ENCODE peak calls at places on chromosomes 7 and 10, in nine cellular contexts. F, V, L, X, B, H, S, N and D are unnamed samples.
A peak's percentile ranks its signal among the peaks of the same experiment; 100 is the strongest.

GRCh38 chr7:115276791-115277190 is 354.9 kb downstream of the MDFIC start:
- DNase-seq in H (no peak), L (no peak), X (no peak), B (no peak), V (no peak), F (no peak), N (no peak), S (peak; percentile 21), D (no peak)

GRCh38 chr7:138204285-138204988 is 128.2 kb downstream of the AKR1D1 start:
- DNase-seq in B (peak; percentile 14), S (no peak), V (no peak), X (no peak), F (no peak), L (no peak), N (no peak), H (no peak), D (no peak)

GRCh38 chr10:62632071-62632809 is 172.3 kb upstream of the ADO start:
- DNase-seq in S (peak; percentile 74), B (no peak), F (peak; percentile 32), H (no peak), L (no peak), X (peak; percentile 77), N (peak; percentile 54), V (no peak), D (peak; percentile 53)

GRCh38 chr7:83807770-83808169 is 158.8 kb upstream of the SEMA3E start:
- DNase-seq in B (no peak), S (no peak), N (no peak), F (no peak), L (no peak), V (no peak), H (no peak), X (no peak), D (no peak)

GRCh38 chr7:144386741-144387140 is 16.8 kb downstream of the NOBOX start:
- DNase-seq in S (no peak), H (no peak), X (no peak), V (no peak), N (no peak), B (no peak), L (peak; percentile 8), F (no peak), D (no peak)

GRCh38 chr10:97494863-97495506 is 3.2 kb downstream of the MMS19 start:
- DNase-seq in X (no peak), H (no peak), B (no peak), F (no peak), L (no peak), S (no peak), N (no peak), V (no peak), D (no peak)

GRCh38 chr10:131829156-131829930 is 71.5 kb upstream of the PPP2R2D start:
- DNase-seq in B (no peak), L (no peak), V (no peak), S (no peak), X (no peak), H (no peak), N (no peak), F (no peak), D (no peak)

GRCh38 chr7:32357535-32358277 is 132.5 kb downstream of the LSM5 start:
- DNase-seq in F (no peak), X (no peak), N (no peak), L (no peak), B (no peak), V (peak; percentile 37), S (no peak), H (no peak), D (no peak)

GRCh38 chr7:112193915-112194502 is 12.2 kb downstream of the DOCK4 start:
- DNase-seq in L (no peak), V (no peak), H (no peak), X (no peak), F (no peak), B (no peak), N (no peak), S (no peak), D (no peak)

GRCh38 chr7:149561072-149561471 is 63.5 kb upstream of the ZNF746 start:
- DNase-seq in S (no peak), B (no peak), F (no peak), N (no peak), L (no peak), X (no peak), V (no peak), H (no peak), D (no peak)

GRCh38 chr7:93117852-93118530 is at the start of gene SAMD9:
- DNase-seq in F (peak; percentile 33), N (peak; percentile 46), X (peak; percentile 77), V (peak; percentile 93), H (no peak), B (peak; percentile 62), S (peak; percentile 97), L (peak; percentile 85), D (peak; percentile 59)

GRCh38 chr10:96511044-96511945 is 2.4 kb downstream of the TLL2 start:
- DNase-seq in X (peak; percentile 31), F (no peak), V (peak; percentile 46), H (no peak), S (peak; percentile 27), B (no peak), L (peak; percentile 13), N (peak; percentile 46), D (peak; percentile 44)

GRCh38 chr7:6615853-6616555 is 594 bp downstream of the ZNF853 start:
- DNase-seq in B (peak; percentile 25), H (no peak), V (no peak), L (no peak), F (no peak), N (no peak), X (no peak), S (no peak), D (no peak)

GRCh38 chr10:79084972-79085597 is 16.3 kb downstream of the ZMIZ1 start:
- DNase-seq in L (no peak), X (peak; percentile 77), N (no peak), H (no peak), B (no peak), S (no peak), F (no peak), V (no peak), D (no peak)

GRCh38 chr10:22740180-22740579 is 25.8 kb upstream of the PIP4K2A start:
- DNase-seq in X (no peak), H (no peak), F (no peak), L (no peak), S (peak; percentile 11), N (no peak), B (no peak), V (peak; percentile 19), D (no peak)

GRCh38 chr10:97849101-97849490 is 547 bp upstream of the GOLGA7B start:
- DNase-seq in B (peak; percentile 68), F (no peak), L (no peak), V (no peak), S (no peak), H (no peak), N (no peak), X (no peak), D (no peak)

GRCh38 chr10:77405771-77406241 is 231.8 kb downstream of the KCNMA1 start:
- DNase-seq in S (peak; percentile 93), H (no peak), V (peak; percentile 92), F (no peak), N (peak; percentile 48), L (peak; percentile 77), X (no peak), B (no peak), D (peak; percentile 10)

GRCh38 chr10:133224861-133225366 is 5.1 kb upstream of the UTF1 start:
- DNase-seq in B (no peak), X (no peak), L (no peak), N (no peak), V (no peak), S (no peak), F (no peak), H (no peak), D (no peak)

GRCh38 chr7:48161407-48162125 is 9.7 kb upstream of the ABCA13 start:
- DNase-seq in B (no peak), L (no peak), N (no peak), S (no peak), F (no peak), V (no peak), H (no peak), X (no peak), D (no peak)

GRCh38 chr10:79446451-79447020 is 1.1 kb upstream of the ZCCHC24 start:
- DNase-seq in V (peak; percentile 54), N (no peak), S (no peak), F (peak; percentile 21), L (no peak), H (no peak), B (no peak), X (no peak), D (peak; percentile 22)

GRCh38 chr10:125547010-125547650 is 135.8 kb downstream of the TEX36 start:
- DNase-seq in F (no peak), V (no peak), L (no peak), B (no peak), X (no peak), N (no peak), S (no peak), H (no peak), D (no peak)

GRCh38 chr7:157674715-157675426 is 338.1 kb downstream of the DNAJB6 start:
- DNase-seq in N (peak; percentile 4), V (no peak), X (no peak), F (no peak), H (no peak), B (no peak), L (no peak), S (no peak), D (no peak)

GRCh38 chr10:74008212-74008731 is 10.4 kb downstream of the VCL start:
- DNase-seq in F (no peak), S (peak; percentile 37), B (no peak), H (no peak), V (peak; percentile 85), N (no peak), X (no peak), L (peak; percentile 95), D (no peak)

GRCh38 chr10:29849886-29850285 is 209.5 kb downstream of the JCAD start:
- DNase-seq in B (no peak), N (no peak), L (no peak), X (no peak), F (no peak), H (no peak), V (no peak), S (no peak), D (no peak)

GRCh38 chr7:134515569-134516468 is 11.5 kb upstream of the AKR1B10 start:
- DNase-seq in L (peak; percentile 91), S (peak; percentile 70), V (peak; percentile 90), X (no peak), B (no peak), H (no peak), N (no peak), F (no peak), D (no peak)

GRCh38 chr7:150848561-150849115 is 3.7 kb upstream of the AOC1 start:
- DNase-seq in F (no peak), V (no peak), S (no peak), N (peak; percentile 9), X (no peak), B (no peak), H (no peak), L (no peak), D (no peak)

GRCh38 chr7:46123-46829 is 146.1 kb upstream of the FAM20C start:
- DNase-seq in S (no peak), X (no peak), L (no peak), F (no peak), H (no peak), B (no peak), V (no peak), N (peak; percentile 14), D (no peak)

GRCh38 chr10:44749141-44749540 is 162.0 kb upstream of the TMEM72 start:
- DNase-seq in F (no peak), H (no peak), N (no peak), X (no peak), B (no peak), L (no peak), V (no peak), S (no peak), D (no peak)

GRCh38 chr7:40232242-40232929 is 97.6 kb downstream of the SUGCT start:
- DNase-seq in F (no peak), S (peak; percentile 85), V (peak; percentile 81), X (no peak), H (no peak), L (peak; percentile 69), B (peak; percentile 29), N (no peak), D (no peak)

GRCh38 chr7:157150825-157151412 is 12.2 kb downstream of the UBE3C start:
- DNase-seq in L (no peak), S (no peak), B (no peak), X (no peak), H (no peak), F (no peak), V (no peak), N (no peak), D (no peak)

GRCh38 chr7:16504019-16504418 is 22.6 kb upstream of the LRRC72 start:
- DNase-seq in L (no peak), X (no peak), B (no peak), V (peak; percentile 24), F (no peak), H (no peak), N (no peak), S (peak; percentile 96), D (no peak)